ENCODE peak calls at places on chromosomes 6 and 20, in five cellular contexts. H is right lobe of liver, G is spleen, B is A549, M is ovary. N is an unnamed sample.
A peak's percentile ranks its signal among the peaks of the same experiment; 100 is the strongest.

GRCh38 chr20:50151034-50151743 is 2.3 kb downstream of the PEDS1 start:
- DNase-seq in H (no peak), G (no peak), B (no peak), M (no peak), N (no peak)

GRCh38 chr6:142947702-142948480 is 2.9 kb upstream of the HIVEP2 start:
- DNase-seq in H (no peak), G (no peak), B (no peak), M (no peak), N (no peak)

GRCh38 chr20:35092524-35093244 is at the start of gene TRPC4AP:
- DNase-seq in H (peak; percentile 93), G (peak; percentile 99), B (peak; percentile 69), M (peak; percentile 84), N (peak; percentile 91)

GRCh38 chr6:143621876-143622605 is 55.7 kb upstream of the PHACTR2 start:
- DNase-seq in H (no peak), G (no peak), B (no peak), M (no peak), N (no peak)

GRCh38 chr6:84457276-84457675 is 229.8 kb upstream of the CEP162 start:
- DNase-seq in H (no peak), G (no peak), B (no peak), M (no peak), N (no peak)

GRCh38 chr6:71982385-71982784 is 96.0 kb downstream of the RIMS1 start:
- DNase-seq in H (no peak), G (no peak), B (no peak), M (no peak), N (no peak)

GRCh38 chr20:6848992-6849391 is 81.5 kb downstream of the BMP2 start:
- DNase-seq in H (no peak), G (no peak), B (no peak), M (no peak), N (no peak)

GRCh38 chr20:50790651-50791277 is 4.1 kb upstream of the BCAS4 start:
- DNase-seq in H (peak; percentile 91), G (peak; percentile 95), B (peak; percentile 87), M (peak; percentile 92), N (peak; percentile 91)

GRCh38 chr6:4401408-4402367 is 266.3 kb upstream of the ECI2 start:
- DNase-seq in H (no peak), G (no peak), B (peak; percentile 42), M (peak; percentile 21), N (no peak)

GRCh38 chr20:57312138-57312537 is 17.5 kb upstream of the SPO11 start:
- DNase-seq in H (no peak), G (no peak), B (no peak), M (no peak), N (no peak)

GRCh38 chr6:23176883-23177282 is 607.5 kb downstream of the HDGFL1 start:
- DNase-seq in H (no peak), G (no peak), B (no peak), M (no peak), N (no peak)

GRCh38 chr20:44231193-44231592 is 15.9 kb upstream of the GDAP1L1 start:
- DNase-seq in H (no peak), G (no peak), B (no peak), M (no peak), N (no peak)

GRCh38 chr20:13353261-13353945 is 132.3 kb downstream of the ISM1 start:
- DNase-seq in H (no peak), G (no peak), B (no peak), M (no peak), N (no peak)

GRCh38 chr20:36936341-36936740 is 15.2 kb downstream of the SAMHD1 start:
- DNase-seq in H (no peak), G (peak; percentile 39), B (no peak), M (no peak), N (no peak)

GRCh38 chr6:39214846-39215639 is 14.2 kb downstream of the KCNK5 start:
- DNase-seq in H (peak; percentile 75), G (no peak), B (peak; percentile 49), M (no peak), N (no peak)

GRCh38 chr6:140001851-140002301 is 627.4 kb upstream of the CITED2 start:
- DNase-seq in H (no peak), G (no peak), B (no peak), M (no peak), N (no peak)

GRCh38 chr6:79778794-79779193 is 147.7 kb downstream of the SH3BGRL2 start:
- DNase-seq in H (no peak), G (no peak), B (no peak), M (no peak), N (no peak)

GRCh38 chr6:149317656-149318571 is at the start of gene TAB2:
- DNase-seq in H (peak; percentile 65), G (peak; percentile 92), B (no peak), M (peak; percentile 68), N (peak; percentile 82)

GRCh38 chr6:82114748-82115147 is 132.8 kb downstream of the IBTK start:
- DNase-seq in H (no peak), G (no peak), B (no peak), M (no peak), N (no peak)

GRCh38 chr20:57200882-57201723 is 65.3 kb downstream of the BMP7 start:
- DNase-seq in H (no peak), G (no peak), B (no peak), M (no peak), N (no peak)

GRCh38 chr6:43061861-43062260 is 2.4 kb downstream of the KLC4 start:
- DNase-seq in H (no peak), G (no peak), B (no peak), M (no peak), N (no peak)

GRCh38 chr6:3887150-3887700 is 38.1 kb downstream of the FAM50B start:
- DNase-seq in H (peak; percentile 73), G (no peak), B (no peak), M (no peak), N (no peak)

GRCh38 chr6:71258078-71258866 is 30.3 kb upstream of the OGFRL1 start:
- DNase-seq in H (no peak), G (no peak), B (no peak), M (no peak), N (no peak)

GRCh38 chr6:161836643-161837448 is 563.0 kb upstream of the AGPAT4 start:
- DNase-seq in H (no peak), G (no peak), B (no peak), M (no peak), N (no peak)

GRCh38 chr6:32845381-32845884 is 1.6 kb upstream of the PSMB8 start:
- DNase-seq in H (no peak), G (peak; percentile 87), B (no peak), M (no peak), N (no peak)

GRCh38 chr20:49497217-49497560 is 14.7 kb upstream of the KCNB1 start:
- DNase-seq in H (no peak), G (no peak), B (no peak), M (no peak), N (no peak)

GRCh38 chr6:167855825-167856425 is 29.2 kb downstream of the AFDN start:
- DNase-seq in H (no peak), G (no peak), B (peak; percentile 2), M (no peak), N (no peak)

GRCh38 chr20:35235881-35236280 is 9.4 kb downstream of the MMP24 start:
- DNase-seq in H (no peak), G (no peak), B (no peak), M (no peak), N (no peak)

GRCh38 chr6:135323202-135323668 is 142.1 kb downstream of the MYB start:
- DNase-seq in H (no peak), G (no peak), B (no peak), M (no peak), N (no peak)

GRCh38 chr6:152185158-152185574 is 377.7 kb downstream of the ESR1 start:
- DNase-seq in H (no peak), G (no peak), B (no peak), M (no peak), N (no peak)

GRCh38 chr6:168090064-168090690 is 11.2 kb upstream of the FRMD1 start:
- DNase-seq in H (peak; percentile 23), G (peak; percentile 64), B (no peak), M (no peak), N (no peak)

GRCh38 chr6:43977404-43978111 is 149.7 kb downstream of the MRPL14 start:
- DNase-seq in H (no peak), G (no peak), B (no peak), M (no peak), N (peak; percentile 43)

GRCh38 chr6:20170455-20171148 is 41.7 kb downstream of the MBOAT1 start:
- DNase-seq in H (no peak), G (no peak), B (no peak), M (no peak), N (no peak)

GRCh38 chr20:38059832-38060231 is 26.3 kb downstream of the RPRD1B start:
- DNase-seq in H (no peak), G (no peak), B (no peak), M (no peak), N (no peak)

GRCh38 chr20:38222923-38223742 is 37.4 kb downstream of the KIAA1755 start:
- DNase-seq in H (no peak), G (peak; percentile 60), B (no peak), M (no peak), N (no peak)

DNA sequence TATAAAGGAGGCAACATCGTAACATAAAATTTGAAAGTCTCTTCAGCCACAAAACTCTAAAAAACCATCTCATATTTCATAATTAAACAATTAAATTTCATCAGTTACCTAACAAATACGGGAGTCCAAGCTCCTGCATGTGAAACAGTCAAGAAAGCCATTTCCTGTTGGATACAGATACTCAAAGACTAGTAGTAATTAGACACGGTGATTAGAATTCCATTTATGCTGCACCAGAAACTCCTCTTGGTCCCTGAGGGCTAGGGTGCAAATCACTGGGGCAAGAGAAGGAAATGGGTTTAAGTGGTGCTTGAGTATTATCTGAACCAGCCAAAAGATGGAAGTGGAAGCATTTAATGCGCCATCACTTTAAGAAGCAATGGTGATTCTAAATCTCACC is 27.4 kb downstream of the TRAM2 start:
- DNase-seq in H (no peak), G (no peak), B (no peak), M (no peak), N (no peak)
- H3K27ac ChIP-seq in H (no peak overlapping the region), G (no peak overlapping the region), B (peak overlapping the region; percentile 77), M (no peak overlapping the region), N (no peak overlapping the region)

GRCh38 chr6:29728173-29728879 is 5.1 kb downstream of the HLA-F start:
- DNase-seq in H (no peak), G (no peak), B (no peak), M (no peak), N (no peak)
- TF ChIP-seq POLR2A in H (no peak), G (no peak), B (no peak), M (no peak), N (no peak)

GRCh38 chr6:17758113-17758512 is 51.4 kb upstream of the NUP153 start:
- DNase-seq in H (no peak), G (no peak), B (no peak), M (no peak), N (no peak)
- H3K4me1 ChIP-seq in H (no peaks in the 10 kb centered on the region), G (no peaks in the 10 kb centered on the region), B (no peaks in the 10 kb centered on the region), M (no peaks in the 10 kb centered on the region), N (no peaks in the 10 kb centered on the region)

GRCh38 chr6:30880563-30881252 is 3.6 kb upstream of the DDR1 start:
- DNase-seq in H (no peak), G (no peak), B (no peak), M (no peak), N (no peak)
- H3K27ac ChIP-seq in H (no peak overlapping the region), G (no peak overlapping the region), B (peak overlapping the region; percentile 30), M (no peak overlapping the region), N (no peak overlapping the region)

N was measured in suprapubic skin.